ENCODE peak calls at places on chromosomes 3 and 15, in five cellular contexts. M is A549, G is K562, X is HepG2, E is GM12878. P is an unnamed sample.

GRCh38 chr15:48928877-48929538 is 34.7 kb downstream of the SHC4 start:
- DNase-seq in M (no peak), G (no peak), X (no peak), E (no peak), P (no peak)

GRCh38 chr15:51121631-51122225 is 27.0 kb upstream of the TNFAIP8L3 start:
- DNase-seq in M (no peak), G (no peak), X (no peak), E (no peak), P (no peak)

GRCh38 chr15:86139828-86140227 is 60.2 kb downstream of the AGBL1 start:
- DNase-seq in M (peak; percentile 18), G (peak; percentile 15), X (no peak), E (no peak), P (peak; percentile 74)

GRCh38 chr3:46383211-46383945 is 12.6 kb downstream of the CCR5 start:
- DNase-seq in M (no peak), G (no peak), X (no peak), E (no peak), P (no peak)

GRCh38 chr15:35925634-35926380 is 379.8 kb upstream of the DPH6 start:
- DNase-seq in M (no peak), G (no peak), X (no peak), E (no peak), P (no peak)

GRCh38 chr3:183815565-183815943 is 9.8 kb downstream of the MAP6D1 start:
- DNase-seq in M (no peak), G (no peak), X (no peak), E (no peak), P (no peak)

GRCh38 chr15:44812029-44812517 is 75.7 kb downstream of the TRIM69 start:
- DNase-seq in M (no peak), G (no peak), X (peak; percentile 93), E (no peak), P (no peak)

GRCh38 chr3:31952205-31952604 is 28.9 kb downstream of the OSBPL10 start:
- DNase-seq in M (no peak), G (no peak), X (no peak), E (no peak), P (no peak)

GRCh38 chr3:57852896-57853295 is 96.8 kb downstream of the SLMAP start:
- DNase-seq in M (peak; percentile 13), G (no peak), X (peak; percentile 9), E (no peak), P (peak; percentile 52)

GRCh38 chr3:108590443-108590842 is 921 bp downstream of the DZIP3 start:
- DNase-seq in M (no peak), G (peak; percentile 7), X (peak; percentile 1), E (no peak), P (peak; percentile 7)

GRCh38 chr3:75951941-75952340 is 166.6 kb upstream of the ZNF717 start:
- DNase-seq in M (no peak), G (no peak), X (no peak), E (no peak), P (no peak)

GRCh38 chr15:39922450-39923092 is 2.5 kb upstream of the GPR176 start:
- DNase-seq in M (no peak), G (no peak), X (no peak), E (no peak), P (peak; percentile 32)

GRCh38 chr3:194139085-194139976 is 3.4 kb downstream of the HES1 start:
- DNase-seq in M (peak; percentile 69), G (peak; percentile 70), X (peak; percentile 52), E (no peak), P (peak; percentile 67)

GRCh38 chr3:134677196-134677986 is 26.6 kb upstream of the KY start:
- DNase-seq in M (peak; percentile 19), G (peak; percentile 56), X (peak; percentile 23), E (no peak), P (peak; percentile 78)

GRCh38 chr3:115134648-115135347 is 12.3 kb downstream of the ZBTB20 start:
- DNase-seq in M (no peak), G (no peak), X (no peak), E (no peak), P (no peak)

GRCh38 chr3:133437391-133438093 is 37.7 kb downstream of the BFSP2 start:
- DNase-seq in M (peak; percentile 68), G (no peak), X (no peak), E (no peak), P (peak; percentile 27)

GRCh38 chr15:82709421-82710207 is at the start of gene AP3B2:
- DNase-seq in M (peak; percentile 77), G (peak; percentile 90), X (peak; percentile 16), E (no peak), P (peak; percentile 93)

GRCh38 chr3:11457126-11457525 is 184.9 kb downstream of the ATG7 start:
- DNase-seq in M (no peak), G (no peak), X (no peak), E (no peak), P (no peak)

GRCh38 chr3:63450634-63451363 is 172.7 kb downstream of the SYNPR start:
- DNase-seq in M (no peak), G (no peak), X (no peak), E (no peak), P (no peak)

GRCh38 chr3:151817473-151817872 is 3.6 kb downstream of the AADAC start:
- DNase-seq in M (no peak), G (no peak), X (peak; percentile 80), E (no peak), P (no peak)

GRCh38 chr3:100500320-100500880 is 8.0 kb downstream of the TMEM45A start:
- DNase-seq in M (no peak), G (no peak), X (no peak), E (no peak), P (peak; percentile 6)

GRCh38 chr3:8327739-8328138 is 173.9 kb upstream of the LMCD1 start:
- DNase-seq in M (no peak), G (no peak), X (no peak), E (no peak), P (no peak)

GRCh38 chr3:8325306-8325705 is 176.3 kb upstream of the LMCD1 start:
- DNase-seq in M (no peak), G (no peak), X (no peak), E (no peak), P (no peak)

GRCh38 chr3:8324727-8325126 is 176.9 kb upstream of the LMCD1 start:
- DNase-seq in M (peak; percentile 55), G (no peak), X (peak; percentile 27), E (no peak), P (peak; percentile 70)

GRCh38 chr3:8329598-8329997 is 172.0 kb upstream of the LMCD1 start:
- DNase-seq in M (no peak), G (no peak), X (no peak), E (no peak), P (no peak)

GRCh38 chr3:8328971-8329370 is 172.7 kb upstream of the LMCD1 start:
- DNase-seq in M (no peak), G (no peak), X (no peak), E (no peak), P (no peak)
- TF ChIP-seq REST in M (no peak), G (no peak), X (no peak), E (no peak), P (no peak)

GRCh38 chr15:99981223-99981647 is 248.0 kb upstream of the LYSMD4 start:
- DNase-seq in M (no peak), G (no peak), X (no peak), E (no peak), P (peak; percentile 37)
- TF ChIP-seq JUNB in M (no peak), G (no peak), X (no peak), E (no peak), P (no peak)

GRCh38 chr15:64599716-64600115 is 139.3 kb downstream of the ZNF609 start:
- DNase-seq in M (peak; percentile 22), G (no peak), X (no peak), E (no peak), P (no peak)
- H3K4me1 ChIP-seq in M (peaks cover 56% of the 10 kb centered on the region), G (no peaks in the 10 kb centered on the region), X (peaks cover 23% of the 10 kb centered on the region), E (peaks cover 16% of the 10 kb centered on the region), P (peaks cover 17% of the 10 kb centered on the region)

DNA sequence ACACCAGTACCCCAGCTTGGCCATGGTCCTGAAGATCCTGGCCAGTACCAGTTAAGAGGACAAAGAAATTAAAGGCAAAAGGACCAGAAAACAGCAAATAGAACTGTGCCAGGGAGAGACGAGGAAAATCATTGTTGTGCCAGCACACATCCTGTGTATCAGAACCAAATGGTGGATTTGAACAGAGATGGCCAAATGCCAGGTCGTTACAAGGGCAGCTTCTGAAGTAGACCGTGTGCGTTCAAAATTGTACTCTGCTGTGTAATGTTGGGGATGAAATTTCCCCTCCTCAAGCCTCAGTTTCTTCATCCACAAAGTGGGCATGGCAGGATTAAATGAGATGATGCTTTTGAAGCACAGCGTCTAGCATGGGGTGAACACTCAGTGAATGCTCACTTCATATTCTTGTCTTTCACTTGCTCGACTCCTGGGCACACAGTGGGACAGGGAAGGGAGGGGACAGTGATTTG is 43.1 kb upstream of the CTSH start:
- DNase-seq in M (no peak), G (no peak), X (no peak), E (no peak), P (no peak)
- TF ChIP-seq REST in M (no peak), G (no peak), X (no peak), E (no peak), P (no peak)

GRCh38 chr3:190266915-190267290 is 55.3 kb downstream of the CLDN1 start:
- DNase-seq in M (no peak), G (no peak), X (no peak), E (no peak), P (no peak)

GRCh38 chr3:190266265-190266914 is 55.9 kb downstream of the CLDN1 start:
- DNase-seq in M (no peak), G (no peak), X (no peak), E (no peak), P (no peak)

GRCh38 chr3:190265126-190265525 is 57.1 kb downstream of the CLDN1 start:
- DNase-seq in M (no peak), G (no peak), X (no peak), E (no peak), P (no peak)

GRCh38 chr3:190269096-190269495 is 53.1 kb downstream of the CLDN1 start:
- DNase-seq in M (no peak), G (no peak), X (no peak), E (no peak), P (no peak)

GRCh38 chr3:190265795-190266194 is 56.5 kb downstream of the CLDN1 start:
- DNase-seq in M (no peak), G (no peak), X (no peak), E (no peak), P (no peak)
- TF ChIP-seq JUNB in M (no peak), G (no peak), X (no peak), E (no peak), P (no peak)

GRCh38 chr3:188387921-188388320 is 234.0 kb downstream of the LPP start:
- DNase-seq in M (no peak), G (no peak), X (no peak), E (no peak), P (no peak)
- H3K4me1 ChIP-seq in M (peaks cover 26% of the 10 kb centered on the region), G (no peaks in the 10 kb centered on the region), X (peaks cover 39% of the 10 kb centered on the region), E (peaks cover 6% of the 10 kb centered on the region), P (peaks cover 16% of the 10 kb centered on the region)

P was measured in GM23338.